ENCODE peak calls at places on chromosome X, in five cellular contexts. W, E, I, X and V are unnamed samples.

GRCh38 chrX:37755073-37755472 is 24.8 kb upstream of the CYBB start:
- DNase-seq in E (no peak), X (peak), I (no peak), W (peak), V (no peak)

GRCh38 chrX:120452131-120452530 is 17.0 kb downstream of the LAMP2 start:
- DNase-seq in X (no peak), E (peak), I (no peak), W (no peak), V (no peak)

GRCh38 chrX:95076449-95076848 is 1402.4 kb downstream of the FAM133A start:
- DNase-seq in W (no peak), X (no peak), I (no peak), E (peak), V (no peak)

GRCh38 chrX:25531096-25531495 is 515.3 kb upstream of the ARX start:
- DNase-seq in I (no peak), W (no peak), E (peak), X (no peak), V (no peak)

GRCh38 chrX:2484232-2484631 is 16.5 kb downstream of the DHRSX start:
- DNase-seq in I (no peak), E (no peak), W (no peak), X (no peak), V (no peak)

GRCh38 chrX:47562615-47563243 is 1.7 kb downstream of the ARAF start:
- DNase-seq in X (peak), I (no peak), E (no peak), W (no peak), V (no peak)

GRCh38 chrX:153913211-153913610 is 8.7 kb downstream of the AVPR2 start:
- DNase-seq in X (no peak), W (no peak), E (no peak), I (no peak), V (no peak)

GRCh38 chrX:109774706-109775105 is 41.6 kb upstream of the ACSL4 start:
- DNase-seq in W (no peak), E (peak), X (no peak), I (peak), V (peak)

GRCh38 chrX:56975611-56976010 is 19.7 kb downstream of the SPIN3 start:
- DNase-seq in W (no peak), E (no peak), X (no peak), I (no peak), V (no peak)

GRCh38 chrX:49166914-49167739 is 4.6 kb downstream of the MAGIX start:
- DNase-seq in I (no peak), E (peak), W (peak), X (peak), V (peak)

GRCh38 chrX:68710870-68711576 is 63.6 kb downstream of the STARD8 start:
- DNase-seq in X (peak), W (peak), E (peak), I (no peak), V (no peak)

GRCh38 chrX:118603981-118604380 is 108.4 kb downstream of the DOCK11 start:
- DNase-seq in E (peak), X (peak), W (peak), I (peak), V (peak)

GRCh38 chrX:79364306-79364705 is 2.8 kb downstream of the ITM2A start:
- DNase-seq in W (no peak), E (no peak), I (no peak), X (no peak), V (no peak)

GRCh38 chrX:15686818-15687685 is 22.4 kb upstream of the CLTRN start:
- DNase-seq in I (no peak), W (peak), E (peak), X (peak), V (no peak)